ENCODE peak calls at places on chromosomes 3 and 15, in ten cellular contexts. One of them, this sample, is unnamed.

GRCh38 chr3:95418251-95418650 is 1355.4 kb downstream of the NSUN3 start:
- DNase-seq in uterus: no peak
- DNase-seq in heart right ventricle: no peak
- DNase-seq in fibroblast of lung: no peak
- DNase-seq in AG04450: no peak
- DNase-seq in RWPE2: no peak
- DNase-seq in hepatocyte: no peak
- DNase-seq in right atrium auricular region: no peak
- DNase-seq in dorsolateral prefrontal cortex: no peak
- DNase-seq in CD4-positive, alpha-beta T cell: no peak
- DNase-seq in this sample: no peak

GRCh38 chr3:148102156-148102555 is 595.5 kb upstream of the AGTR1 start:
- DNase-seq in uterus: no peak
- DNase-seq in heart right ventricle: no peak
- DNase-seq in fibroblast of lung: no peak
- DNase-seq in AG04450: no peak
- DNase-seq in RWPE2: no peak
- DNase-seq in hepatocyte: no peak
- DNase-seq in right atrium auricular region: no peak
- DNase-seq in dorsolateral prefrontal cortex: no peak
- DNase-seq in CD4-positive, alpha-beta T cell: no peak
- DNase-seq in this sample: no peak

GRCh38 chr3:170523248-170523647 is 62.6 kb downstream of the SLC7A14 start:
- DNase-seq in uterus: no peak
- DNase-seq in heart right ventricle: no peak
- DNase-seq in fibroblast of lung: peak; percentile 34
- DNase-seq in AG04450: no peak
- DNase-seq in RWPE2: no peak
- DNase-seq in hepatocyte: no peak
- DNase-seq in right atrium auricular region: no peak
- DNase-seq in dorsolateral prefrontal cortex: no peak
- DNase-seq in CD4-positive, alpha-beta T cell: no peak
- DNase-seq in this sample: no peak

GRCh38 chr3:123385072-123385471 is 63.8 kb downstream of the ADCY5 start:
- DNase-seq in uterus: peak; percentile 55
- DNase-seq in heart right ventricle: peak; percentile 47
- DNase-seq in fibroblast of lung: peak; percentile 24
- DNase-seq in AG04450: no peak
- DNase-seq in RWPE2: no peak
- DNase-seq in hepatocyte: no peak
- DNase-seq in right atrium auricular region: no peak
- DNase-seq in dorsolateral prefrontal cortex: no peak
- DNase-seq in CD4-positive, alpha-beta T cell: no peak
- DNase-seq in this sample: no peak

GRCh38 chr3:196969001-196969659 is 497 bp upstream of the PIGZ start:
- DNase-seq in uterus: no peak
- DNase-seq in heart right ventricle: peak; percentile 39
- DNase-seq in fibroblast of lung: no peak
- DNase-seq in AG04450: no peak
- DNase-seq in RWPE2: no peak
- DNase-seq in hepatocyte: peak; percentile 41
- DNase-seq in right atrium auricular region: no peak
- DNase-seq in dorsolateral prefrontal cortex: no peak
- DNase-seq in CD4-positive, alpha-beta T cell: peak; percentile 42
- DNase-seq in this sample: peak; percentile 42

GRCh38 chr15:28956491-28956890 is 70.7 kb downstream of the APBA2 start:
- DNase-seq in uterus: no peak
- DNase-seq in heart right ventricle: no peak
- DNase-seq in fibroblast of lung: no peak
- DNase-seq in AG04450: no peak
- DNase-seq in RWPE2: no peak
- DNase-seq in hepatocyte: no peak
- DNase-seq in right atrium auricular region: peak; percentile 28
- DNase-seq in dorsolateral prefrontal cortex: no peak
- DNase-seq in CD4-positive, alpha-beta T cell: no peak
- DNase-seq in this sample: no peak

GRCh38 chr3:99720985-99721632 is 82.7 kb downstream of the COL8A1 start:
- DNase-seq in uterus: no peak
- DNase-seq in heart right ventricle: peak; percentile 36
- DNase-seq in fibroblast of lung: peak; percentile 44
- DNase-seq in AG04450: no peak
- DNase-seq in RWPE2: peak; percentile 79
- DNase-seq in hepatocyte: no peak
- DNase-seq in right atrium auricular region: no peak
- DNase-seq in dorsolateral prefrontal cortex: no peak
- DNase-seq in CD4-positive, alpha-beta T cell: no peak
- DNase-seq in this sample: no peak

GRCh38 chr3:30245805-30246622 is 360.4 kb upstream of the TGFBR2 start:
- DNase-seq in uterus: no peak
- DNase-seq in heart right ventricle: no peak
- DNase-seq in fibroblast of lung: no peak
- DNase-seq in AG04450: no peak
- DNase-seq in RWPE2: no peak
- DNase-seq in hepatocyte: no peak
- DNase-seq in right atrium auricular region: no peak
- DNase-seq in dorsolateral prefrontal cortex: no peak
- DNase-seq in CD4-positive, alpha-beta T cell: no peak
- DNase-seq in this sample: no peak

GRCh38 chr3:135125171-135125801 is 330.2 kb downstream of the EPHB1 start:
- DNase-seq in uterus: no peak
- DNase-seq in heart right ventricle: no peak
- DNase-seq in fibroblast of lung: peak; percentile 5
- DNase-seq in AG04450: no peak
- DNase-seq in RWPE2: no peak
- DNase-seq in hepatocyte: peak; percentile 75
- DNase-seq in right atrium auricular region: no peak
- DNase-seq in dorsolateral prefrontal cortex: no peak
- DNase-seq in CD4-positive, alpha-beta T cell: no peak
- DNase-seq in this sample: no peak

GRCh38 chr3:187977659-187978058 is 176.3 kb upstream of the LPP start:
- DNase-seq in uterus: no peak
- DNase-seq in heart right ventricle: no peak
- DNase-seq in fibroblast of lung: no peak
- DNase-seq in AG04450: no peak
- DNase-seq in RWPE2: no peak
- DNase-seq in hepatocyte: no peak
- DNase-seq in right atrium auricular region: no peak
- DNase-seq in dorsolateral prefrontal cortex: no peak
- DNase-seq in CD4-positive, alpha-beta T cell: no peak
- DNase-seq in this sample: no peak

GRCh38 chr3:34238407-34238806 is 440.0 kb downstream of the PDCD6IP start:
- DNase-seq in uterus: no peak
- DNase-seq in heart right ventricle: no peak
- DNase-seq in fibroblast of lung: no peak
- DNase-seq in AG04450: no peak
- DNase-seq in RWPE2: no peak
- DNase-seq in hepatocyte: no peak
- DNase-seq in right atrium auricular region: no peak
- DNase-seq in dorsolateral prefrontal cortex: no peak
- DNase-seq in CD4-positive, alpha-beta T cell: no peak
- DNase-seq in this sample: no peak

GRCh38 chr3:37949866-37950265 is 40.7 kb upstream of the VILL start:
- DNase-seq in uterus: no peak
- DNase-seq in heart right ventricle: no peak
- DNase-seq in fibroblast of lung: peak; percentile 65
- DNase-seq in AG04450: no peak
- DNase-seq in RWPE2: no peak
- DNase-seq in hepatocyte: no peak
- DNase-seq in right atrium auricular region: no peak
- DNase-seq in dorsolateral prefrontal cortex: no peak
- DNase-seq in CD4-positive, alpha-beta T cell: no peak
- DNase-seq in this sample: no peak

GRCh38 chr3:71728632-71729342 is 3.6 kb upstream of the EIF4E3 start:
- DNase-seq in uterus: no peak
- DNase-seq in heart right ventricle: peak; percentile 11
- DNase-seq in fibroblast of lung: no peak
- DNase-seq in AG04450: no peak
- DNase-seq in RWPE2: no peak
- DNase-seq in hepatocyte: no peak
- DNase-seq in right atrium auricular region: no peak
- DNase-seq in dorsolateral prefrontal cortex: peak; percentile 65
- DNase-seq in CD4-positive, alpha-beta T cell: no peak
- DNase-seq in this sample: peak; percentile 17

GRCh38 chr15:57596301-57596855 is 4.7 kb downstream of the MYZAP start:
- DNase-seq in uterus: no peak
- DNase-seq in heart right ventricle: no peak
- DNase-seq in fibroblast of lung: no peak
- DNase-seq in AG04450: no peak
- DNase-seq in RWPE2: no peak
- DNase-seq in hepatocyte: no peak
- DNase-seq in right atrium auricular region: no peak
- DNase-seq in dorsolateral prefrontal cortex: no peak
- DNase-seq in CD4-positive, alpha-beta T cell: no peak
- DNase-seq in this sample: no peak

GRCh38 chr3:127456471-127457093 is 134.0 kb downstream of the TPRA1 start:
- DNase-seq in uterus: no peak
- DNase-seq in heart right ventricle: no peak
- DNase-seq in fibroblast of lung: no peak
- DNase-seq in AG04450: no peak
- DNase-seq in RWPE2: peak; percentile 87
- DNase-seq in hepatocyte: peak; percentile 45
- DNase-seq in right atrium auricular region: no peak
- DNase-seq in dorsolateral prefrontal cortex: peak; percentile 47
- DNase-seq in CD4-positive, alpha-beta T cell: no peak
- DNase-seq in this sample: peak; percentile 12

GRCh38 chr15:82571722-82572222 is 31.5 kb upstream of the RPS17 start:
- DNase-seq in uterus: peak; percentile 77
- DNase-seq in heart right ventricle: peak; percentile 47
- DNase-seq in fibroblast of lung: peak; percentile 81
- DNase-seq in AG04450: peak; percentile 39
- DNase-seq in RWPE2: no peak
- DNase-seq in hepatocyte: peak; percentile 75
- DNase-seq in right atrium auricular region: peak; percentile 75
- DNase-seq in dorsolateral prefrontal cortex: peak; percentile 87
- DNase-seq in CD4-positive, alpha-beta T cell: no peak
- DNase-seq in this sample: peak; percentile 93

GRCh38 chr15:82570721-82571519 is 30.7 kb upstream of the RPS17 start:
- DNase-seq in uterus: peak; percentile 17
- DNase-seq in heart right ventricle: no peak
- DNase-seq in fibroblast of lung: peak; percentile 62
- DNase-seq in AG04450: no peak
- DNase-seq in RWPE2: no peak
- DNase-seq in hepatocyte: no peak
- DNase-seq in right atrium auricular region: no peak
- DNase-seq in dorsolateral prefrontal cortex: peak; percentile 47
- DNase-seq in CD4-positive, alpha-beta T cell: no peak
- DNase-seq in this sample: no peak

GRCh38 chr15:82575335-82575734 is 35.1 kb upstream of the RPS17 start:
- DNase-seq in uterus: no peak
- DNase-seq in heart right ventricle: no peak
- DNase-seq in fibroblast of lung: no peak
- DNase-seq in AG04450: no peak
- DNase-seq in RWPE2: no peak
- DNase-seq in hepatocyte: no peak
- DNase-seq in right atrium auricular region: no peak
- DNase-seq in dorsolateral prefrontal cortex: no peak
- DNase-seq in CD4-positive, alpha-beta T cell: no peak
- DNase-seq in this sample: no peak

GRCh38 chr15:82572311-82572710 is 32.1 kb upstream of the RPS17 start:
- DNase-seq in uterus: no peak
- DNase-seq in heart right ventricle: no peak
- DNase-seq in fibroblast of lung: no peak
- DNase-seq in AG04450: no peak
- DNase-seq in RWPE2: no peak
- DNase-seq in hepatocyte: no peak
- DNase-seq in right atrium auricular region: no peak
- DNase-seq in dorsolateral prefrontal cortex: peak; percentile 42
- DNase-seq in CD4-positive, alpha-beta T cell: no peak
- DNase-seq in this sample: peak; percentile 17

GRCh38 chr15:82572986-82573385 is 32.7 kb upstream of the RPS17 start:
- DNase-seq in uterus: no peak
- DNase-seq in heart right ventricle: no peak
- DNase-seq in fibroblast of lung: no peak
- DNase-seq in AG04450: no peak
- DNase-seq in RWPE2: no peak
- DNase-seq in hepatocyte: no peak
- DNase-seq in right atrium auricular region: no peak
- DNase-seq in dorsolateral prefrontal cortex: no peak
- DNase-seq in CD4-positive, alpha-beta T cell: no peak
- DNase-seq in this sample: no peak
- H3K27ac ChIP-seq in uterus: peak overlapping the region; percentile 72
- H3K27ac ChIP-seq in heart right ventricle: no peak overlapping the region
- H3K27ac ChIP-seq in fibroblast of lung: no peak overlapping the region
- H3K27ac ChIP-seq in AG04450: no peak overlapping the region
- H3K27ac ChIP-seq in RWPE2: no peak overlapping the region
- H3K27ac ChIP-seq in hepatocyte: no peak overlapping the region
- H3K27ac ChIP-seq in right atrium auricular region: no peak overlapping the region
- H3K27ac ChIP-seq in dorsolateral prefrontal cortex: peak overlapping the region; percentile 84
- H3K27ac ChIP-seq in CD4-positive, alpha-beta T cell: no peak overlapping the region
- H3K27ac ChIP-seq in this sample: peak overlapping the region; percentile 77

GRCh38 chr3:104474011-104474410 is 892.7 kb upstream of the ALCAM start:
- DNase-seq in uterus: no peak
- DNase-seq in heart right ventricle: no peak
- DNase-seq in fibroblast of lung: no peak
- DNase-seq in AG04450: no peak
- DNase-seq in RWPE2: no peak
- DNase-seq in hepatocyte: no peak
- DNase-seq in right atrium auricular region: no peak
- DNase-seq in dorsolateral prefrontal cortex: no peak
- DNase-seq in CD4-positive, alpha-beta T cell: no peak
- DNase-seq in this sample: no peak
- H3K27ac ChIP-seq in uterus: no peak overlapping the region
- H3K27ac ChIP-seq in heart right ventricle: no peak overlapping the region
- H3K27ac ChIP-seq in fibroblast of lung: no peak overlapping the region
- H3K27ac ChIP-seq in AG04450: no peak overlapping the region
- H3K27ac ChIP-seq in RWPE2: no peak overlapping the region
- H3K27ac ChIP-seq in hepatocyte: no peak overlapping the region
- H3K27ac ChIP-seq in right atrium auricular region: no peak overlapping the region
- H3K27ac ChIP-seq in dorsolateral prefrontal cortex: no peak overlapping the region
- H3K27ac ChIP-seq in CD4-positive, alpha-beta T cell: no peak overlapping the region
- H3K27ac ChIP-seq in this sample: no peak overlapping the region

DNA sequence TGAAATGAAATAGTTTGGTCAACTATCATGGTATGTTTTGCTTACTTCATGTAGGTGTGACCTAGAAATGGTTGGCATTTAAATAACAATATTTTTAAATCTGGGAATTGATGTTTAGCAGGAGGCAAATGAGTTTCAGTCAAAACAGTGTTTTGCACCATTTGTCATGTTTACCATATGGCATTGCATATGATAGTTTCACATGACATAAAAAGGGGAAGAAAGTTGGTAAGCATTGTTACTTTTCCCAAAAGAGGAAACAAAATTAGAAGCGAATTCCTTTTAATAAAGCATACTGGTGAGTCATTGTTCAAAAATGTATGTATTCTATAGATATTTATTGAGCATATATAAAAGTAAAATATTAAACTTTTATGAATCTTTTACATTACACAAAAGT is 2.3 kb downstream of the RNF13 start:
- DNase-seq in uterus: no peak
- DNase-seq in heart right ventricle: no peak
- DNase-seq in fibroblast of lung: no peak
- DNase-seq in AG04450: no peak
- DNase-seq in RWPE2: no peak
- DNase-seq in hepatocyte: no peak
- DNase-seq in right atrium auricular region: no peak
- DNase-seq in dorsolateral prefrontal cortex: no peak
- DNase-seq in CD4-positive, alpha-beta T cell: no peak
- DNase-seq in this sample: no peak
- H3K27ac ChIP-seq in uterus: no peak overlapping the region
- H3K27ac ChIP-seq in heart right ventricle: peak overlapping the region; percentile 49
- H3K27ac ChIP-seq in fibroblast of lung: no peak overlapping the region
- H3K27ac ChIP-seq in AG04450: no peak overlapping the region
- H3K27ac ChIP-seq in RWPE2: peak overlapping the region; percentile 91
- H3K27ac ChIP-seq in hepatocyte: no peak overlapping the region
- H3K27ac ChIP-seq in right atrium auricular region: peak overlapping the region; percentile 99
- H3K27ac ChIP-seq in dorsolateral prefrontal cortex: peak overlapping the region; percentile 99
- H3K27ac ChIP-seq in CD4-positive, alpha-beta T cell: no peak overlapping the region
- H3K27ac ChIP-seq in this sample: peak overlapping the region; percentile 95

GRCh38 chr3:64747682-64748081 is 59.9 kb upstream of the ADAMTS9 start:
- DNase-seq in uterus: no peak
- DNase-seq in heart right ventricle: no peak
- DNase-seq in fibroblast of lung: no peak
- DNase-seq in AG04450: no peak
- DNase-seq in RWPE2: no peak
- DNase-seq in hepatocyte: no peak
- DNase-seq in right atrium auricular region: no peak
- DNase-seq in dorsolateral prefrontal cortex: no peak
- DNase-seq in CD4-positive, alpha-beta T cell: no peak
- DNase-seq in this sample: no peak
- H3K27ac ChIP-seq in uterus: peak overlapping the region; percentile 74
- H3K27ac ChIP-seq in heart right ventricle: no peak overlapping the region
- H3K27ac ChIP-seq in fibroblast of lung: no peak overlapping the region
- H3K27ac ChIP-seq in AG04450: no peak overlapping the region
- H3K27ac ChIP-seq in RWPE2: no peak overlapping the region
- H3K27ac ChIP-seq in hepatocyte: no peak overlapping the region
- H3K27ac ChIP-seq in right atrium auricular region: no peak overlapping the region
- H3K27ac ChIP-seq in dorsolateral prefrontal cortex: no peak overlapping the region
- H3K27ac ChIP-seq in CD4-positive, alpha-beta T cell: no peak overlapping the region
- H3K27ac ChIP-seq in this sample: no peak overlapping the region